ENCODE peak calls at places on chromosomes 13 and 19, in four cellular contexts. I, G, K and N are unnamed samples.

GRCh38 chr19:46471116-46471733 is at the start of gene PNMA8A:
- DNase-seq in I (peak; percentile 86), G (peak; percentile 61), K (peak; percentile 92), N (peak; percentile 93)

GRCh38 chr19:16263115-16263839 is 61.3 kb upstream of the KLF2 start:
- DNase-seq in I (no peak), G (no peak), K (no peak), N (no peak)

GRCh38 chr19:9407827-9408226 is 27.5 kb downstream of the ZNF266 start:
- DNase-seq in I (no peak), G (no peak), K (no peak), N (no peak)

GRCh38 chr13:25971077-25971476 is 80.7 kb downstream of the SHISA2 start:
- DNase-seq in I (no peak), G (no peak), K (no peak), N (no peak)

GRCh38 chr13:99528547-99528946 is 27.3 kb downstream of the TM9SF2 start:
- DNase-seq in I (no peak), G (no peak), K (no peak), N (no peak)

GRCh38 chr19:16920816-16921529 is 32.2 kb downstream of the F2RL3 start:
- DNase-seq in I (no peak), G (no peak), K (no peak), N (no peak)

GRCh38 chr19:52237771-52238400 is 31.5 kb upstream of the ZNF766 start:
- DNase-seq in I (peak; percentile 75), G (no peak), K (peak; percentile 63), N (no peak)

GRCh38 chr13:97535619-97536018 is 101.7 kb downstream of the RAP2A start:
- DNase-seq in I (no peak), G (no peak), K (no peak), N (no peak)

GRCh38 chr19:6521718-6522646 is 8.8 kb upstream of the TNFSF9 start:
- DNase-seq in I (no peak), G (no peak), K (no peak), N (no peak)

GRCh38 chr13:110015253-110015652 is 228.9 kb upstream of the IRS2 start:
- DNase-seq in I (no peak), G (no peak), K (no peak), N (no peak)

GRCh38 chr19:6267552-6268381 is 12.0 kb downstream of the MLLT1 start:
- DNase-seq in I (no peak), G (no peak), K (no peak), N (no peak)

GRCh38 chr19:16457195-16457953 is 14.4 kb downstream of the EPS15L1 start:
- DNase-seq in I (peak; percentile 78), G (no peak), K (peak; percentile 65), N (no peak)

GRCh38 chr13:100673376-100673830 is 1.2 kb downstream of the TMTC4 start:
- DNase-seq in I (no peak), G (no peak), K (no peak), N (no peak)

GRCh38 chr19:33804021-33804799 is 7.5 kb downstream of the KCTD15 start:
- DNase-seq in I (peak; percentile 94), G (no peak), K (peak; percentile 82), N (peak; percentile 89)

GRCh38 chr19:17021793-17022590 is 4.6 kb downstream of the CPAMD8 start:
- DNase-seq in I (no peak), G (no peak), K (no peak), N (no peak)

GRCh38 chr19:30696514-30696913 is 324.3 kb downstream of the ZNF536 start:
- DNase-seq in I (peak; percentile 50), G (no peak), K (no peak), N (no peak)

GRCh38 chr19:45816236-45817009 is 1.3 kb upstream of the RSPH6A start:
- DNase-seq in I (no peak), G (no peak), K (no peak), N (no peak)

GRCh38 chr19:14434157-14434501 is 1.0 kb downstream of the PKN1 start:
- DNase-seq in I (no peak), G (no peak), K (no peak), N (no peak)

GRCh38 chr13:77113496-77113895 is 86.5 kb upstream of the FBXL3 start:
- DNase-seq in I (no peak), G (no peak), K (no peak), N (no peak)

GRCh38 chr13:32340917-32341316 is 25.6 kb downstream of the BRCA2 start:
- DNase-seq in I (no peak), G (no peak), K (no peak), N (no peak)

GRCh38 chr19:56538761-56539263 is at the start of gene ZFP28:
- DNase-seq in I (no peak), G (peak; percentile 31), K (peak; percentile 85), N (no peak)

GRCh38 chr13:26967119-26968038 is 204.2 kb downstream of the USP12 start:
- DNase-seq in I (peak; percentile 84), G (no peak), K (no peak), N (no peak)

GRCh38 chr19:1070931-1071791 is 4.2 kb downstream of the ARHGAP45 start:
- DNase-seq in I (no peak), G (no peak), K (peak; percentile 53), N (no peak)

GRCh38 chr13:43240278-43240677 is 216.9 kb downstream of the DNAJC15 start:
- DNase-seq in I (no peak), G (no peak), K (no peak), N (no peak)
- H3K4me3 ChIP-seq in I (no peak overlapping the region), G (no peak overlapping the region), K (no peak overlapping the region), N (no peak overlapping the region)

GRCh38 chr19:38730731-38731589 is 13.3 kb downstream of the CAPN12 start:
- DNase-seq in I (peak; percentile 62), G (no peak), K (peak; percentile 47), N (no peak)
- H3K4me3 ChIP-seq in I (no peak overlapping the region), G (no peak overlapping the region), K (no peak overlapping the region), N (no peak overlapping the region)

GRCh38 chr19:18098891-18099622 is 1.5 kb downstream of the MAST3 start:
- DNase-seq in I (no peak), G (no peak), K (no peak), N (no peak)
- H3K4me3 ChIP-seq in I (no peak overlapping the region), G (peak overlapping the region; percentile 77), K (no peak overlapping the region), N (peak overlapping the region; percentile 64)

DNA sequence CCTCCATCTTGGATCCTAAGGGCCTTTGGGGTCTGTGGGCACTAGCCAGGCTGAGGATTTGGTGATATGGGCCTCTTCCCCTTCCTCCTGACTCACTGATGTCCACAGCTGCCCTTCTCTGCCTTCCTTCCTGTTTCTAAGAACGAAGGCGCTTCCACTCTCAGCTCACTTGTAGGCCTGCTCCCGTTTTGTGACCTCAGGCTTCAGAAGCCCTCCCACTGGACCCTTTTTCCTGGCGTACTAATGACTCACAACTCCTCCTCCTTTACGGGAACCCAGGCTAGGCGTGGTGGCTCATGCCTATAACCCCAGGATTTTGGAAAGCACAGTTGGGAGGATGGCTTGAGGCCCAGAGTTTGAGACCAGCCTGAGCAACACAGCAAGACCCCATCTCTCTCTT is 55.6 kb downstream of the TMED1 start:
- DNase-seq in I (peak; percentile 81), G (no peak), K (peak; percentile 83), N (peak; percentile 79)
- H3K4me3 ChIP-seq in I (no peak overlapping the region), G (no peak overlapping the region), K (no peak overlapping the region), N (no peak overlapping the region)

GRCh38 chr13:114000151-114001040 is 26.5 kb upstream of the C13orf46 start:
- DNase-seq in I (no peak), G (no peak), K (no peak), N (no peak)

GRCh38 chr13:113999618-113999910 is 25.7 kb upstream of the C13orf46 start:
- DNase-seq in I (no peak), G (no peak), K (no peak), N (no peak)

GRCh38 chr13:113997845-113998751 is 24.2 kb upstream of the C13orf46 start:
- DNase-seq in I (peak; percentile 79), G (peak; percentile 68), K (peak; percentile 74), N (peak; percentile 84)

GRCh38 chr13:113996912-113997745 is 23.3 kb upstream of the C13orf46 start:
- DNase-seq in I (no peak), G (no peak), K (no peak), N (no peak)

GRCh38 chr13:113998781-113999617 is 25.1 kb upstream of the C13orf46 start:
- DNase-seq in I (no peak), G (no peak), K (no peak), N (no peak)
- H3K4me3 ChIP-seq in I (no peak overlapping the region), G (no peak overlapping the region), K (no peak overlapping the region), N (no peak overlapping the region)

GRCh38 chr19:57807541-57807940 is 7.2 kb downstream of the ZNF552 start:
- DNase-seq in I (no peak), G (no peak), K (no peak), N (no peak)

GRCh38 chr19:57803265-57803593 is 11.5 kb downstream of the ZNF552 start:
- DNase-seq in I (no peak), G (no peak), K (no peak), N (no peak)

GRCh38 chr19:57800696-57801095 is 14.0 kb downstream of the ZNF552 start:
- DNase-seq in I (no peak), G (no peak), K (no peak), N (no peak)

GRCh38 chr19:57802269-57802668 is 12.4 kb downstream of the ZNF552 start:
- DNase-seq in I (no peak), G (no peak), K (no peak), N (no peak)

GRCh38 chr19:57803594-57804325 is 11.0 kb downstream of the ZNF552 start:
- DNase-seq in I (no peak), G (no peak), K (peak; percentile 64), N (no peak)
- H3K4me3 ChIP-seq in I (peak overlapping the region; percentile 50), G (peak overlapping the region; percentile 77), K (peak overlapping the region; percentile 98), N (peak overlapping the region; percentile 71)

DNA sequence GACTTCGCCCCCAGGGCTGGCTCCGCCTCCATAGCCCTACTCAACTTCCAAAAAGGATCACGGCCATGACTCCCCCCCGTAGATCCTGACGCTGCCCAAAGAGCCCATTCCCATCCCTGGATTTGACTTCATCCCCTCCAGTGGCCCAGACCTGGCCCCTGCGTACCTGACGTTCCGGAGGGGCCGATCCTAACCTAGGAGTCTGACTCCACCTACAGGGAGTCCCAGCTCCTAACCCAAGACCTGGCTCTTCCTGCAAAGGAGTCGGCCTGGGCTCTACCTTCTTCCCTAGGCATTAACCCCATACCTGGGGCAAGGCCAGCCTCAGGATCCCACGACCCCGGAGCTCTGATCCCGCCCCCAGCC is 10.8 kb downstream of the STAP2 start:
- DNase-seq in I (no peak), G (no peak), K (no peak), N (no peak)
- H3K4me3 ChIP-seq in I (peak overlapping the region; percentile 35), G (peak overlapping the region; percentile 75), K (no peak overlapping the region), N (peak overlapping the region; percentile 63)